ENCODE peak calls at places on chromosomes 1 and 21, in five cellular contexts. A is H1, Q is HepG2, G is GM12878, T is K562. E is an unnamed sample.

GRCh38 chr1:241532864-241533263 is 686 bp downstream of the KMO start:
- DNase-seq in A (no peak), Q (no peak), G (peak; percentile 43), T (no peak), E (no peak)

GRCh38 chr1:17348593-17349234 is 23.3 kb upstream of the PADI6 start:
- DNase-seq in A (no peak), Q (no peak), G (peak; percentile 34), T (no peak), E (no peak)

GRCh38 chr1:151495316-151495715 is 15.9 kb upstream of the CGN start:
- DNase-seq in A (no peak), Q (no peak), G (no peak), T (no peak), E (no peak)

GRCh38 chr1:172742599-172743500 is 83.9 kb downstream of the FASLG start:
- DNase-seq in A (no peak), Q (peak; percentile 21), G (no peak), T (peak; percentile 55), E (peak; percentile 49)

GRCh38 chr1:209883341-209883971 is 54.6 kb upstream of the SYT14 start:
- DNase-seq in A (no peak), Q (no peak), G (no peak), T (no peak), E (no peak)

GRCh38 chr1:205610781-205611473 is 20.9 kb downstream of the ELK4 start:
- DNase-seq in A (no peak), Q (no peak), G (no peak), T (no peak), E (no peak)

GRCh38 chr1:209241481-209241880 is 342.0 kb upstream of the CAMK1G start:
- DNase-seq in A (no peak), Q (no peak), G (no peak), T (no peak), E (no peak)

GRCh38 chr1:224317383-224318045 is 12.5 kb downstream of the NVL start:
- DNase-seq in A (no peak), Q (no peak), G (no peak), T (no peak), E (no peak)

GRCh38 chr1:116989851-116990250 is 11.7 kb upstream of the CD101 start:
- DNase-seq in A (no peak), Q (no peak), G (no peak), T (no peak), E (no peak)

GRCh38 chr1:10161541-10162290 is 48.7 kb upstream of the KIF1B start:
- DNase-seq in A (no peak), Q (no peak), G (no peak), T (no peak), E (no peak)

GRCh38 chr1:110513511-110513910 is 5.5 kb downstream of the KCNA10 start:
- DNase-seq in A (peak; percentile 29), Q (no peak), G (no peak), T (peak; percentile 39), E (no peak)
- TF ChIP-seq SRF in A (no peak), Q (no peak), G (no peak), T (no peak), E (no peak)

DNA sequence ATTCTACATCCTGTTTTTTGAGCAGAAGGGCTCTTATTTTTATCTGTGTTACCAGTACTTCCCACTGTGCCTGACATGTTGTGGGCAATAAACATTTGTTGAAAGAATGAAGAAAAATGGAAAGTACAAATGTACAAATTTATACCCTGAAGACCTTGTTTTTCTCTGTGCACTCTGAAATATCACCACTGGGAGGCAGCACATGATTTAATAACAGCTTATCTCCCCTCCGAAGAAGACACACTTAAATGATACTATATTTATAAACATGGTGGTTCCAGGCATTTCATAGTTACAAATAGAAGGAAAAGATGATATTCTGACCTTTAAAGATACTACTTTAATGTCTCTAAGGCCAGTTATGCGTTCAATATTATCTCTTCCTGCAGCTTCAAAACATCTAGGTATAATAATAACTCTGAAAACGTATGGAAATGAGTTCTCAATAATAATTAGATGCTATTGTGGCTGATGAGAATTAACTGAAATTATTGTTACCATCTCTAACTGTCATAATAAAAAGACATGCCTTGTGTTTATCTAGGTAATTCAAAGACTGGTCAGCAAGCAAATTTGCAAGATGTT is 12.8 kb downstream of the DYNLT5 start:
- DNase-seq in A (no peak), Q (peak; percentile 24), G (no peak), T (peak; percentile 48), E (peak; percentile 31)
- TF ChIP-seq SRF in A (no peak), Q (no peak), G (no peak), T (no peak), E (no peak)

GRCh38 chr21:33035147-33035546 is 9.4 kb downstream of the OLIG2 start:
- DNase-seq in A (no peak), Q (no peak), G (no peak), T (no peak), E (no peak)
- TF ChIP-seq SRF in A (no peak), Q (no peak), G (no peak), T (no peak), E (no peak)

DNA sequence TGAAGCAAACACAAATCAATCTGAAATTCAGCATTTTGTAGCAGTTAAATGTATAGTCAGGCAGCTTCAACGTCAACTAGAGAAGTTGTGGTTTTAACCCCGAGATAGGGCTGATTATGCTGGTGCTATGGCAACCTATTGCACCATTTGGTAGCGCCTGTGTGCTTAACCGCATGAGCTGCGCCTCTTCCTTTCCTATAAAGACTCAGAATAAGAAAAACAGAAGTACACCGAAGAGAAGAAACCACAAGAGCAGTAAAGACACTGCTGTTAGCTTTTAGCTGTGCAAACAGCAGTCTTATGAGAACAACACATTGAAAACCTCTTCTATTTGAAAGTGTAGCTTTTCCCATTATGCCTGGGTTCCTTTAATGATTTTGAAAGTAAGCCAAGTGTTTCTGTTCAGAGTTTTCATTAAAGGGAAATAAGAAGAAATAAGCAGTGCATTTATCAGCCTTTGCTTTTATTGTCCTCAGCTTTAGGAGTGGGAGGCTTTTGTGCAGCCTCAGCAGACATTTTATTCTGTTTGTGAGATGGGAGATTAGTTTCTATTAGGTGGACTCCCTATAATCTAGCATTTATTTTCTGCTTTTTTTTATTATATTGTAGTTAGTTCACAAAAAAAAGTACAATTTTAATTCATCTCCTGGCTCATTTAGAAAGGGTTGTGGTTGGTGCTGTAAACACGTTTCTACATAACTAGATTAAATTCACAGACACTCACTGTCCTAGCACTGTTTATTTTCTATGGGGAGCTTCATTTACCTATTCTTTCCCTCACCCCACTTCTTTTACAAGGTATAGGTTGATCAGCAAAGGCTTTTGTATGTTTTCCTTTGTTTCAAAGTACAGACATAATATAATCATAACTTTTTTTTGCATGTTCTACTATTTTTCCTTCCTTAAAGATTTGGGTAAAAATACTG is 43.3 kb downstream of the PTPRC start:
- DNase-seq in A (no peak), Q (no peak), G (peak; percentile 97), T (peak; percentile 24), E (no peak)
- TF ChIP-seq SRF in A (no peak), Q (no peak), G (no peak), T (no peak), E (no peak)

DNA sequence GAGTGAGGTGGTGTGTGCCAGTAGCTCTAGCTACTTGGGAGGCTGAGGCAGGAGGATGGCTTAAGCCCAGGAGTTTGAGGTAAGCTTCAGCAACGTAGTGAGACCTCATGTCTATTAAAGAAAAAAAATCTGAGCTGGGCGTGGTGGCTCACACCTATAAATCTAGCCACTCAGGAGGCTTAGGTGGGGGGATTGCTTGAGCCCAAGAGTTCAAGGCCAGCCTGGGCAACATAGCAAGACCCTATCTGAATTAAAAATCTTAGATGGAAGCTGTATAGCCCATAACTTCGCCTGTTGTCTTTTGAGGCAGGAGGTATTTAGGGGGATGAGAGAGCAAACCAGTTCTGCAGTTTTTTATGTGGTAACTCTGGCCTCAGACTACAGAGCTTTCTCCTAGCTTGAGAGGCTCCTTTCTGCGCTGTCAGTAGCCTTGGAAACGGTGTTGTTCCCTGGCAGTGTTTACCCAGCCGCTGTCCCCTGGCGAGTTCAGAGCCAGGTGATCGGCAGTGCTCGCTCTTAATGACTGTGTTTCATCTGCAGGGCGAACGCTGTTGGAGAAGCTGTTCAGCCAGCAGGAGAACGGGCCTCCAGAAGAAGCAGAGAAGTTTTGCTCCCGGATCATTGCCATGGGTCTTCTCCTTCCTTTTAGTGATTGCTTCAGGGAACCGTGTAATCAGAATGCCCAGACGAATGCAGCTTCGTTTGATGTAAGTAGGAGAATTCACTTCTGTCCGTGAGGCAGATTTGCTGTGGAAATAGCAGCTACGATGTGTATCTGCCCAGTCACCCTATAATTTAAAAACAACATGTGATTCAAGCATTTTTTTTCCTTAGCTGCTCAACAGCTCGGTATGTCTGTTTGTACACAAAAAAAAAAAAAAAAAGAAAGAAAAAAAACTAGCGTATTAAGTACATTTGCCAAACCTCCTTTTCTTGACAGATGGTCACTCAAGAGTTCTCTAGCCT is 31.2 kb downstream of the FMN2 start:
- DNase-seq in A (no peak), Q (peak; percentile 1), G (no peak), T (no peak), E (no peak)
- TF ChIP-seq SRF in A (no peak), Q (no peak), G (no peak), T (no peak), E (no peak)

GRCh38 chr1:192702212-192702993 is 66.5 kb downstream of the RGS13 start:
- DNase-seq in A (no peak), Q (peak; percentile 87), G (no peak), T (no peak), E (peak; percentile 27)
- TF ChIP-seq SRF in A (no peak), Q (no peak), G (no peak), T (no peak), E (no peak)

GRCh38 chr1:48917070-48917454 is 140.4 kb upstream of the BEND5 start:
- DNase-seq in A (no peak), Q (no peak), G (no peak), T (no peak), E (no peak)

GRCh38 chr1:48924099-48924498 is 147.4 kb upstream of the BEND5 start:
- DNase-seq in A (no peak), Q (no peak), G (no peak), T (no peak), E (no peak)

GRCh38 chr1:48917901-48918603 is 141.4 kb upstream of the BEND5 start:
- DNase-seq in A (no peak), Q (peak; percentile 24), G (no peak), T (no peak), E (no peak)

GRCh38 chr1:48923116-48923515 is 146.4 kb upstream of the BEND5 start:
- DNase-seq in A (no peak), Q (no peak), G (no peak), T (no peak), E (no peak)

GRCh38 chr1:48920741-48921330 is 144.1 kb upstream of the BEND5 start:
- DNase-seq in A (no peak), Q (no peak), G (no peak), T (no peak), E (no peak)
- TF ChIP-seq SRF in A (no peak), Q (no peak), G (no peak), T (no peak), E (no peak)

E was measured in HCT116.